ENCODE peak calls at places on chromosomes 5 and 9, in six cellular contexts. F is activated T-helper 1 cell treated with anti-CD3 and anti-CD28 coated beads, Interleukin-12 subunit alpha, Interleukin-12 subunit beta, Interleukin-2, Interleukin-4 antibody, amounts not matched to agents 30 ng/mL and 10 ng/mL and 1 ng/mL, durations not matched to agents 14 hours and 24 hours and 36 hours; E is stimulated activated CD4-positive, alpha-beta T cell treated with anti-CD3 and anti-CD28 coated beads, Interleukin-2, amount 100 ng/mL, for 24 hours; M is GM19239; W is NCI-H82; N is NCI-H1417 treated with DMSO at 0.1 percent for 48 hours. B is an unnamed sample.

GRCh38 chr5:133962801-133963476 is 5.5 kb downstream of the C5orf15 start:
- DNase-seq in F (no peak), E (no peak), M (no peak), W (no peak), N (no peak), B (no peak)

GRCh38 chr5:95631265-95631957 is 11.5 kb downstream of the GPR150 start:
- DNase-seq in F (no peak), E (no peak), M (no peak), W (no peak), N (no peak), B (no peak)

GRCh38 chr9:119318371-119318770 is 50.9 kb downstream of the BRINP1 start:
- DNase-seq in F (no peak), E (no peak), M (no peak), W (peak; percentile 4), N (no peak), B (no peak)

GRCh38 chr9:8371686-8372085 is 572.1 kb upstream of the DMAC1 start:
- DNase-seq in F (no peak), E (no peak), M (no peak), W (no peak), N (no peak), B (no peak)

GRCh38 chr5:127094161-127094560 is 20.9 kb upstream of the C5orf63 start:
- DNase-seq in F (no peak), E (no peak), M (no peak), W (no peak), N (no peak), B (no peak)

GRCh38 chr9:27371382-27371781 is 74.4 kb upstream of the EQTN start:
- DNase-seq in F (no peak), E (no peak), M (no peak), W (no peak), N (no peak), B (peak; percentile 76)

GRCh38 chr9:92504881-92505280 is 22.6 kb upstream of the ASPN start:
- DNase-seq in F (no peak), E (no peak), M (no peak), W (no peak), N (no peak), B (no peak)

GRCh38 chr5:103587185-103587748 is 24.7 kb upstream of the NUDT12 start:
- DNase-seq in F (no peak), E (no peak), M (no peak), W (peak; percentile 66), N (peak; percentile 53), B (no peak)

GRCh38 chr5:10573487-10574145 is 9.7 kb downstream of the ANKRD33B start:
- DNase-seq in F (no peak), E (no peak), M (no peak), W (no peak), N (no peak), B (peak; percentile 1)

GRCh38 chr9:134966270-134966669 is 48.6 kb upstream of the FCN1 start:
- DNase-seq in F (no peak), E (no peak), M (no peak), W (no peak), N (no peak), B (no peak)

GRCh38 chr5:103434057-103434456 is 128.5 kb downstream of the NUDT12 start:
- DNase-seq in F (no peak), E (no peak), M (no peak), W (peak; percentile 13), N (no peak), B (no peak)

GRCh38 chr5:150593593-150593992 is 46.9 kb upstream of the SYNPO start:
- DNase-seq in F (no peak), E (no peak), M (no peak), W (no peak), N (no peak), B (no peak)

GRCh38 chr9:137907776-137908175 is 30.2 kb downstream of the CACNA1B start:
- DNase-seq in F (no peak), E (no peak), M (no peak), W (no peak), N (no peak), B (no peak)

GRCh38 chr5:55914141-55914413 is 62.9 kb downstream of the IL31RA start:
- DNase-seq in F (no peak), E (no peak), M (no peak), W (no peak), N (no peak), B (no peak)

GRCh38 chr9:71681708-71682268 is 86.5 kb downstream of the CEMIP2 start:
- DNase-seq in F (no peak), E (no peak), M (no peak), W (peak; percentile 39), N (no peak), B (no peak)

GRCh38 chr5:117813850-117814249 is 1174.5 kb downstream of the DTWD2 start:
- DNase-seq in F (no peak), E (no peak), M (no peak), W (no peak), N (no peak), B (no peak)

GRCh38 chr5:36357391-36357790 is 55.7 kb upstream of the RANBP3L start:
- DNase-seq in F (no peak), E (no peak), M (no peak), W (no peak), N (no peak), B (no peak)

GRCh38 chr5:83844320-83845068 is 123.8 kb upstream of the HAPLN1 start:
- DNase-seq in F (peak; percentile 52), E (no peak), M (peak; percentile 53), W (no peak), N (no peak), B (no peak)

GRCh38 chr9:92191801-92192200 is 76.6 kb upstream of the SPTLC1 start:
- DNase-seq in F (no peak), E (no peak), M (no peak), W (peak; percentile 73), N (no peak), B (no peak)

GRCh38 chr9:126166866-126167265 is 159.8 kb upstream of the MVB12B start:
- DNase-seq in F (no peak), E (no peak), M (no peak), W (no peak), N (no peak), B (peak; percentile 7)

GRCh38 chr5:179158556-179158955 is 98.4 kb downstream of the ZNF354C start:
- DNase-seq in F (no peak), E (no peak), M (no peak), W (no peak), N (no peak), B (no peak)

GRCh38 chr9:136181784-136182421 is 23.0 kb downstream of the LHX3 start:
- DNase-seq in F (no peak), E (no peak), M (no peak), W (no peak), N (no peak), B (no peak)

GRCh38 chr9:118896356-118897000 is 472.8 kb downstream of the BRINP1 start:
- DNase-seq in F (no peak), E (no peak), M (no peak), W (peak; percentile 54), N (peak; percentile 7), B (no peak)